ENCODE peak calls at places on chromosomes 16 and 17, in eight cellular contexts. S, O, Y, C, B, V, I and X are unnamed samples.

GRCh38 chr17:10067446-10068143 is 130.8 kb downstream of the GAS7 start:
- DNase-seq in S (no peak), O (no peak), Y (no peak), C (no peak), B (no peak), V (no peak), I (no peak), X (no peak)

GRCh38 chr16:17161034-17161433 is 309.7 kb downstream of the XYLT1 start:
- DNase-seq in S (no peak), O (no peak), Y (peak; percentile 94), C (no peak), B (no peak), V (no peak), I (no peak), X (no peak)

GRCh38 chr16:72050769-72051464 is 3.4 kb upstream of the HP start:
- DNase-seq in S (peak; percentile 29), O (no peak), Y (no peak), C (no peak), B (no peak), V (peak; percentile 71), I (no peak), X (no peak)

GRCh38 chr17:63984651-63985386 is 12.1 kb upstream of the SCN4A start:
- DNase-seq in S (peak; percentile 91), O (no peak), Y (no peak), C (no peak), B (no peak), V (peak; percentile 70), I (peak; percentile 30), X (no peak)

GRCh38 chr16:8798535-8799157 is 1.0 kb downstream of the PMM2 start:
- DNase-seq in S (peak; percentile 3), O (no peak), Y (no peak), C (no peak), B (no peak), V (no peak), I (no peak), X (no peak)

GRCh38 chr17:73042225-73042624 is 50.3 kb downstream of the SLC39A11 start:
- DNase-seq in S (no peak), O (no peak), Y (no peak), C (no peak), B (no peak), V (no peak), I (no peak), X (no peak)

GRCh38 chr17:60535382-60536279 is 9.6 kb upstream of the APPBP2 start:
- DNase-seq in S (peak; percentile 78), O (no peak), Y (no peak), C (no peak), B (no peak), V (no peak), I (no peak), X (peak; percentile 50)

GRCh38 chr17:60622961-60623360 is 23.0 kb downstream of the PPM1D start:
- DNase-seq in S (no peak), O (no peak), Y (no peak), C (no peak), B (no peak), V (no peak), I (no peak), X (no peak)

GRCh38 chr17:34368455-34369195 is 5.6 kb upstream of the CCL1 start:
- DNase-seq in S (no peak), O (no peak), Y (no peak), C (no peak), B (no peak), V (peak; percentile 84), I (no peak), X (no peak)

GRCh38 chr16:57242650-57243049 is 2.4 kb upstream of the ARL2BP start:
- DNase-seq in S (no peak), O (no peak), Y (no peak), C (no peak), B (no peak), V (no peak), I (no peak), X (no peak)

GRCh38 chr16:65069090-65069489 is 52.8 kb downstream of the CDH11 start:
- DNase-seq in S (peak; percentile 93), O (no peak), Y (no peak), C (no peak), B (no peak), V (no peak), I (no peak), X (no peak)

GRCh38 chr17:29677139-29677834 is 54.6 kb upstream of the CORO6 start:
- DNase-seq in S (no peak), O (no peak), Y (no peak), C (peak; percentile 61), B (no peak), V (peak; percentile 18), I (no peak), X (peak; percentile 94)

GRCh38 chr17:30717290-30718098 is 107.0 kb downstream of the CRLF3 start:
- DNase-seq in S (no peak), O (no peak), Y (no peak), C (no peak), B (no peak), V (no peak), I (no peak), X (no peak)

GRCh38 chr16:67862623-67863583 is 9.9 kb upstream of the EDC4 start:
- DNase-seq in S (peak; percentile 68), O (peak; percentile 68), Y (no peak), C (no peak), B (no peak), V (no peak), I (peak; percentile 37), X (no peak)

GRCh38 chr17:66650490-66650877 is 184.4 kb upstream of the CACNG5 start:
- DNase-seq in S (no peak), O (no peak), Y (no peak), C (no peak), B (no peak), V (no peak), I (no peak), X (no peak)

GRCh38 chr17:71494456-71494855 is 626.4 kb upstream of the SOX9 start:
- DNase-seq in S (peak; percentile 76), O (no peak), Y (no peak), C (no peak), B (no peak), V (no peak), I (no peak), X (no peak)

DNA sequence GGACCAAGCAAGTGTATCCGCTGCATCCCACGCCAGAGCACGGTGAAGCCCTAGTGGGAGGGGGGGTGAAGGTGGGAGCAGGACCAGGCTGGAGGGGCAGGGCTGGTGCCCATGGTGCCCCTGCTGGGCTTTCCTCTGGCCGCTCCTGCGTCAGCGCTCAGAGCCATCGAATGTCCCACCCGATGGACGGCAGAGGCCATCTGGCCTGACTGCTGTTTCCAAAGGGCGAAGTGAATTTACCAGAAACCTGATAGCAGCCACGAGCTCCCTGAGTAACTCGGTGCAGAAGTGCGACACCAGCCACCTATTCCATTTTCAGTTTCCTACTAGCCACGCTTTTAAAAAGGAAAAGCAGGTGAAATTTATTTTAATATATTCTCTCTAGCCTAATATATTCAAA is 203.6 kb upstream of the CIBAR2 start:
- DNase-seq in S (no peak), O (no peak), Y (no peak), C (no peak), B (no peak), V (no peak), I (no peak), X (no peak)
- H3K4me3 ChIP-seq in S (no peak overlapping the region), O (no peak overlapping the region), Y (no peak overlapping the region), C (no peak overlapping the region), B (no peak overlapping the region), V (no peak overlapping the region), I (no peak overlapping the region), X (no peak overlapping the region)

DNA sequence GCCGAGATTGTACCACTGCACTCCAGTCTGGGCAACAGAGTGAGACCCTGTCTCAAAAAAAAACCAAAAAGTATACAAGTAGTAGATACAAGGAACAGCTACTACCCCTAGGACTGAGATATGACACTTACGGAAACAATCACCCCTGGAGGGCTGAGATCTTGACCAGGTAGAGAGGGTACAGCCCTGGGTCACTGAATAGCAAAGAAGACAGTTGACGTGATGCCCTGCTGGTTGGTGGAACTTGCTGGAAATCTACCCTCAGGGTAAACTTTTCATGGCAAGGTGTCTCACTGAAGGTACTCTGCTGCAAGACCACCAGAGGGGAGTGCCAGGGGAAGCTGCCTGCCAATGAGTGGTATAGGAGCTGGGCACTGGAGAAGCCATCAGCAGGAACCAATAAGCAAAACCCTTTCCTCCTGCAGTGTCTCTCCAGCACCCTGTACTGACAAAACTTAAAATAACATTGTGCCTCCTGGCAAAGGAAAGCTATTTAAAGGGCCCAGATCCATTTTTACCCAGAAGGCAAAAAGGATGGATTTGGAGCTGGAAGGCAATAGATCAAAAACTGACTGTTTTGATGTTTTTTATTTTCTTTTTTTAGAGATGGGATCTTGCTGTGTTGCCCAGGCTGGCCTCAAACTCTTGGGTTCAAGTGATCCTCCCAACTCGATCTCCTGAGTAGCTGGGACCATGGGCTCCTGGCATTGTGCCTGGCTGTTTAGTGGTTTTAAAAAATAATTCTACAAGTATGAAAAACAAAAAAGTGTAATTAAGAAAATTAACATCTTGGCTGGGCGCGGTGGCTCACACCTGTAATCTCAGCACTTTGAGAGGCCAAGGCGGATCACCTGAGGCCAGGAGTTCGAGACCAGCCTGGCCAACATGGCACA is 11.3 kb upstream of the PDXDC1 start:
- DNase-seq in S (no peak), O (no peak), Y (no peak), C (no peak), B (no peak), V (no peak), I (no peak), X (no peak)
- H3K4me3 ChIP-seq in S (no peak overlapping the region), O (no peak overlapping the region), Y (no peak overlapping the region), C (no peak overlapping the region), B (no peak overlapping the region), V (no peak overlapping the region), I (no peak overlapping the region), X (no peak overlapping the region)

GRCh38 chr17:50635720-50636144 is 1.1 kb downstream of the ABCC3 start:
- DNase-seq in S (no peak), O (no peak), Y (no peak), C (no peak), B (no peak), V (no peak), I (no peak), X (no peak)
- H3K4me3 ChIP-seq in S (peak overlapping the region; percentile 65), O (no peak overlapping the region), Y (no peak overlapping the region), C (no peak overlapping the region), B (no peak overlapping the region), V (no peak overlapping the region), I (peak overlapping the region; percentile 62), X (no peak overlapping the region)

GRCh38 chr17:48724241-48725004 is 1.4 kb downstream of the PRAC2 start:
- DNase-seq in S (peak; percentile 55), O (peak; percentile 89), Y (peak; percentile 91), C (peak; percentile 32), B (peak; percentile 60), V (peak; percentile 73), I (peak; percentile 89), X (peak; percentile 96)

GRCh38 chr17:48726182-48726915 is 2.2 kb downstream of the HOXB13 start:
- DNase-seq in S (no peak), O (no peak), Y (no peak), C (no peak), B (no peak), V (no peak), I (no peak), X (no peak)

GRCh38 chr17:48723555-48724239 is 712 bp downstream of the PRAC2 start:
- DNase-seq in S (no peak), O (peak; percentile 14), Y (peak; percentile 59), C (no peak), B (no peak), V (no peak), I (no peak), X (no peak)

GRCh38 chr17:48725294-48726064 is 2.5 kb downstream of the PRAC2 start:
- DNase-seq in S (no peak), O (no peak), Y (no peak), C (no peak), B (no peak), V (no peak), I (no peak), X (no peak)

DNA sequence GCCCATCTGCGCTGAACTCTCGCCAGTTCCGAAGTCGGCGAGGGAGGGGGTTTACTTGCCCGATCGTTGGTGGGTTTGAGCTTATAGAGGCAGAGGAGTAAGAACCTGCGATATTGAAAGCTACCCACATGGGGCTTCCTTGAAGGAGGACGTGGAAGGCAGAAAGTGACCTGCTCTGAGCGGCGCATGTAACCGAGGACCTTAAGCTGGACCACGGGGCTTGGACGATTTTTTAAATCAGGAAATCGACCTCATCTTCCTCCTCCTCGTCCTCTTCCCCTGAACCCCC is 2.0 kb downstream of the PRAC2 start:
- DNase-seq in S (no peak), O (no peak), Y (no peak), C (no peak), B (no peak), V (peak; percentile 20), I (no peak), X (no peak)
- H3K4me3 ChIP-seq in S (peak overlapping the region; percentile 12), O (no peak overlapping the region), Y (no peak overlapping the region), C (no peak overlapping the region), B (no peak overlapping the region), V (no peak overlapping the region), I (peak overlapping the region; percentile 30), X (peak overlapping the region; percentile 28)